ENCODE peak calls at places on chromosomes 1 and 21, in six cellular contexts. K is dorsolateral prefrontal cortex, W is endothelial cell, E is HFFc6, V is PC-3, B is tibial nerve. R is an unnamed sample.
A peak's percentile ranks its signal among the peaks of the same experiment; 100 is the strongest.

GRCh38 chr21:16117851-16118592 is 388.2 kb downstream of the USP25 start:
- DNase-seq in K (no peak), W (no peak), E (peak; percentile 60), V (peak; percentile 90), B (no peak), R (no peak)

GRCh38 chr21:34046917-34047316 is 26.5 kb upstream of the MRPS6 start:
- DNase-seq in K (no peak), W (no peak), E (no peak), V (no peak), B (no peak), R (no peak)

GRCh38 chr1:202623075-202623474 is 87.2 kb downstream of the SYT2 start:
- DNase-seq in K (no peak), W (no peak), E (no peak), V (no peak), B (no peak), R (peak; percentile 24)

GRCh38 chr1:15246960-15247614 is at the start of gene FHAD1:
- DNase-seq in K (peak; percentile 39), W (peak; percentile 77), E (peak; percentile 8), V (peak; percentile 41), B (no peak), R (no peak)

GRCh38 chr1:186532481-186532880 is 71.6 kb upstream of the PDC start:
- DNase-seq in K (no peak), W (no peak), E (no peak), V (no peak), B (no peak), R (no peak)

GRCh38 chr1:15090373-15090772 is 63.2 kb upstream of the TMEM51 start:
- DNase-seq in K (no peak), W (peak; percentile 86), E (no peak), V (peak; percentile 47), B (no peak), R (no peak)

GRCh38 chr1:227939791-227940771 is 7.7 kb downstream of the WNT9A start:
- DNase-seq in K (no peak), W (no peak), E (no peak), V (no peak), B (peak; percentile 6), R (no peak)

GRCh38 chr1:48250572-48250971 is 28.1 kb downstream of the SLC5A9 start:
- DNase-seq in K (no peak), W (no peak), E (no peak), V (no peak), B (no peak), R (no peak)

GRCh38 chr1:155971910-155972809 is 6.2 kb downstream of the ARHGEF2 start:
- DNase-seq in K (no peak), W (no peak), E (no peak), V (no peak), B (no peak), R (no peak)

GRCh38 chr21:14541840-14542495 is 4.1 kb downstream of the SAMSN1 start:
- DNase-seq in K (no peak), W (no peak), E (no peak), V (no peak), B (no peak), R (no peak)

GRCh38 chr1:219659682-219660081 is 46.8 kb upstream of the ZC3H11B start:
- DNase-seq in K (no peak), W (no peak), E (no peak), V (peak; percentile 48), B (no peak), R (no peak)

GRCh38 chr1:70440642-70441391 is 29.7 kb downstream of the CTH start:
- DNase-seq in K (no peak), W (no peak), E (no peak), V (no peak), B (no peak), R (no peak)

GRCh38 chr1:5970623-5971273 is 21.5 kb downstream of the NPHP4 start:
- DNase-seq in K (no peak), W (no peak), E (no peak), V (no peak), B (no peak), R (no peak)

GRCh38 chr1:31712041-31712440 is 8.2 kb upstream of the COL16A1 start:
- DNase-seq in K (no peak), W (no peak), E (no peak), V (no peak), B (no peak), R (no peak)

GRCh38 chr21:36756527-36756926 is 57.6 kb downstream of the SIM2 start:
- DNase-seq in K (peak; percentile 63), W (no peak), E (peak; percentile 25), V (peak; percentile 76), B (no peak), R (no peak)

GRCh38 chr21:45910548-45911221 is 70.9 kb upstream of the COL6A1 start:
- DNase-seq in K (peak; percentile 35), W (no peak), E (no peak), V (no peak), B (no peak), R (no peak)

GRCh38 chr1:243253927-243254232 is 1.2 kb downstream of the CEP170 start:
- DNase-seq in K (no peak), W (no peak), E (no peak), V (peak; percentile 50), B (no peak), R (no peak)

GRCh38 chr1:33152685-33153432 is 29.0 kb downstream of the TRIM62 start:
- DNase-seq in K (peak; percentile 76), W (no peak), E (no peak), V (no peak), B (peak; percentile 77), R (peak; percentile 91)

GRCh38 chr1:245825128-245825901 is 670.5 kb downstream of the KIF26B start:
- DNase-seq in K (no peak), W (no peak), E (no peak), V (peak; percentile 20), B (no peak), R (no peak)

GRCh38 chr1:164137273-164137947 is 421.6 kb upstream of the PBX1 start:
- DNase-seq in K (no peak), W (no peak), E (no peak), V (no peak), B (no peak), R (no peak)

GRCh38 chr1:15836772-15837669 is 10.5 kb upstream of the SPEN start:
- DNase-seq in K (no peak), W (no peak), E (no peak), V (no peak), B (no peak), R (peak; percentile 45)

GRCh38 chr21:33684923-33685560 is 42.7 kb downstream of the ITSN1 start:
- DNase-seq in K (no peak), W (no peak), E (no peak), V (no peak), B (no peak), R (no peak)

GRCh38 chr1:42950146-42950480 is 8.6 kb downstream of the SLC2A1 start:
- DNase-seq in K (no peak), W (no peak), E (peak; percentile 52), V (peak; percentile 79), B (no peak), R (no peak)

GRCh38 chr1:100769906-100770646 is 50.5 kb downstream of the VCAM1 start:
- DNase-seq in K (no peak), W (no peak), E (no peak), V (no peak), B (no peak), R (no peak)

GRCh38 chr1:18200918-18201317 is 93.3 kb downstream of the IGSF21 start:
- DNase-seq in K (no peak), W (no peak), E (no peak), V (no peak), B (no peak), R (no peak)

GRCh38 chr1:18200136-18200717 is 92.6 kb downstream of the IGSF21 start:
- DNase-seq in K (peak; percentile 77), W (no peak), E (no peak), V (no peak), B (no peak), R (no peak)

GRCh38 chr1:18204568-18204967 is 97.0 kb downstream of the IGSF21 start:
- DNase-seq in K (no peak), W (peak; percentile 23), E (no peak), V (no peak), B (no peak), R (no peak)

GRCh38 chr1:18201997-18202719 is 94.6 kb downstream of the IGSF21 start:
- DNase-seq in K (no peak), W (no peak), E (no peak), V (no peak), B (no peak), R (no peak)

DNA sequence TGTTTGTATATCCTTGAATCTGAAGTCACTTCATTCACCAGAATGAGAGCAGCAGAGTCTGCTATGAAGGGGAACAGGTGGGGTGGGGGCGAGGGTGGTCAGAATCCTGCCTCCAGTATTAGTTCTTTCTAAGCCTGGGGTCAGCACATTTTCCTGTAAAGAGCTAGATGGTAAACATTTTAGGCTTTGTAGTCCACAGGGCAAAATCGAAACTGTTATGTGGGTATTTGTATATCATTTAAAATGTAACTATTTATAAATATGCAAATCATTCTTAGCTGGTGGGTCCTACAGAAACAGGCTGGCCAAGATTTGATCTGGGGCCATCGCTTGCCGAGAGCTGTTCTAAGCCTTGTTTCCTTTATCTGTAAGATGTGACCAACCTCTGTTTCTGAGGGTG is 96.0 kb downstream of the IGSF21 start:
- DNase-seq in K (no peak), W (no peak), E (no peak), V (no peak), B (no peak), R (no peak)
- TF ChIP-seq CTCF in K (no peak), W (no peak), E (no peak), V (no peak), B (no peak), R (no peak)

GRCh38 chr1:180288232-180288818 is 58.3 kb downstream of the LHX4 start:
- DNase-seq in K (no peak), W (no peak), E (no peak), V (no peak), B (no peak), R (no peak)
- TF ChIP-seq CTCF in K (no peak), W (no peak), E (no peak), V (no peak), B (no peak), R (no peak)

DNA sequence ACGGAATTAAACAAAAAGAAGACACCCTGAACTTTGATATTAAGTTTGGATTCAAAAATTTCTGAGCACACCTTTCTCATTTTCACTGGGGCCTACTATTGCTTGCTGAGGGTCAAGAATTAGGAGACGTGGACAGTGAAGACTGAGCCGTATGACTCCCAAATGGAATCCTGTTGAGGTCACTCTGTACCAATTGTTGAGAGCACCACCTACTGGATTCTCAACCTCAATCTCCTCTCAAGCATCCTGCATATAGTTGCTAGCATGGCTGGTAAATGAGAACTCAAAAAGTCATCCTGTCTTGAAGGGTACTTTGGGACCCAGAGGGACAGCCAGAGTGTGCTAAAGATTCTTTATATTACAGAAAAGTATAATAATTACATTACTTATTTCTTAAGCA is 20.2 kb upstream of the MTR start:
- DNase-seq in K (no peak), W (no peak), E (no peak), V (peak; percentile 26), B (no peak), R (peak; percentile 16)
- TF ChIP-seq CTCF in K (peak; percentile 30), W (no peak), E (peak; percentile 55), V (peak; percentile 44), B (no peak), R (peak; percentile 50)

GRCh38 chr1:193392686-193393085 is 206.3 kb upstream of the B3GALT2 start:
- DNase-seq in K (no peak), W (no peak), E (no peak), V (no peak), B (no peak), R (no peak)
- TF ChIP-seq CTCF in K (no peak), W (no peak), E (no peak), V (no peak), B (no peak), R (no peak)

GRCh38 chr1:184242507-184242943 is 144.3 kb upstream of the C1orf21 start:
- DNase-seq in K (no peak), W (no peak), E (peak; percentile 29), V (peak; percentile 62), B (no peak), R (peak; percentile 27)
- TF ChIP-seq CTCF in K (no peak), W (no peak), E (peak; percentile 11), V (peak; percentile 22), B (no peak), R (peak; percentile 61)

R was measured in heart right ventricle.